ENCODE peak calls at places on chromosome 9, in seven cellular contexts. K, U, V, Z, N, B and L are unnamed samples.

GRCh38 chr9:93656426-93657222 is 80.2 kb downstream of the PHF2 start:
- DNase-seq in K (no peak), U (no peak), V (peak), Z (no peak), N (no peak), B (no peak), L (no peak)

GRCh38 chr9:116088396-116088795 is 65.2 kb upstream of the PAPPA start:
- DNase-seq in K (no peak), U (no peak), V (no peak), Z (no peak), N (no peak), B (no peak), L (no peak)

GRCh38 chr9:101931756-101932155 is 193.3 kb upstream of the GRIN3A start:
- DNase-seq in K (no peak), U (no peak), V (no peak), Z (no peak), N (no peak), B (no peak), L (no peak)

GRCh38 chr9:86867658-86868313 is 79.5 kb downstream of the GAS1 start:
- DNase-seq in K (no peak), U (no peak), V (no peak), Z (no peak), N (no peak), B (no peak), L (peak)

GRCh38 chr9:13791816-13792215 is 512.3 kb upstream of the MPDZ start:
- DNase-seq in K (no peak), U (no peak), V (no peak), Z (no peak), N (no peak), B (no peak), L (no peak)

GRCh38 chr9:5455181-5455580 is 4.8 kb downstream of the CD274 start:
- DNase-seq in K (no peak), U (no peak), V (no peak), Z (no peak), N (no peak), B (no peak), L (no peak)

GRCh38 chr9:134130503-134131375 is 5.1 kb upstream of the WDR5 start:
- DNase-seq in K (no peak), U (no peak), V (no peak), Z (no peak), N (no peak), B (peak), L (no peak)

GRCh38 chr9:121239851-121240250 is 28.1 kb upstream of the GSN start:
- DNase-seq in K (no peak), U (no peak), V (no peak), Z (no peak), N (no peak), B (no peak), L (no peak)

GRCh38 chr9:107465467-107466451 is 23.8 kb downstream of the KLF4 start:
- DNase-seq in K (peak), U (no peak), V (peak), Z (no peak), N (peak), B (peak), L (peak)

GRCh38 chr9:127358770-127359169 is 38.2 kb upstream of the SLC2A8 start:
- DNase-seq in K (no peak), U (no peak), V (no peak), Z (no peak), N (no peak), B (no peak), L (no peak)

GRCh38 chr9:27192291-27192960 is 83.4 kb downstream of the TEK start:
- DNase-seq in K (no peak), U (no peak), V (no peak), Z (no peak), N (no peak), B (no peak), L (no peak)

GRCh38 chr9:94127806-94128205 is 43.5 kb downstream of the PTPDC1 start:
- DNase-seq in K (no peak), U (no peak), V (no peak), Z (no peak), N (no peak), B (no peak), L (no peak)

GRCh38 chr9:129270903-129271431 is 92.9 kb upstream of the IER5L start:
- DNase-seq in K (no peak), U (no peak), V (no peak), Z (no peak), N (no peak), B (no peak), L (no peak)

GRCh38 chr9:99347556-99347955 is 125.5 kb downstream of the SEC61B start:
- DNase-seq in K (no peak), U (no peak), V (no peak), Z (no peak), N (no peak), B (no peak), L (no peak)

GRCh38 chr9:76271755-76272154 is 122.5 kb downstream of the RFK start:
- DNase-seq in K (no peak), U (no peak), V (no peak), Z (no peak), N (no peak), B (no peak), L (no peak)

GRCh38 chr9:126471084-126471611 is 142.6 kb upstream of the LMX1B start:
- DNase-seq in K (peak), U (no peak), V (no peak), Z (peak), N (no peak), B (no peak), L (no peak)

GRCh38 chr9:91243029-91243428 is 118.7 kb downstream of the AUH start:
- DNase-seq in K (no peak), U (no peak), V (no peak), Z (no peak), N (no peak), B (no peak), L (no peak)

GRCh38 chr9:35675732-35676392 is 2.1 kb downstream of the CA9 start:
- DNase-seq in K (peak), U (peak), V (no peak), Z (no peak), N (no peak), B (no peak), L (no peak)

GRCh38 chr9:70080481-70081119 is 37.0 kb downstream of the MAMDC2 start:
- DNase-seq in K (no peak), U (peak), V (peak), Z (no peak), N (no peak), B (no peak), L (peak)

GRCh38 chr9:128232811-128233428 is 29.7 kb downstream of the DNM1 start:
- DNase-seq in K (no peak), U (no peak), V (no peak), Z (no peak), N (no peak), B (no peak), L (no peak)

GRCh38 chr9:72592501-72593403 is 71.3 kb downstream of the TMC1 start:
- DNase-seq in K (peak), U (peak), V (no peak), Z (no peak), N (peak), B (peak), L (peak)

GRCh38 chr9:100689635-100690034 is 111.8 kb downstream of the CAVIN4 start:
- DNase-seq in K (no peak), U (no peak), V (no peak), Z (no peak), N (no peak), B (no peak), L (no peak)

GRCh38 chr9:99824378-99825157 is 2.9 kb downstream of the NR4A3 start:
- DNase-seq in K (peak), U (no peak), V (peak), Z (peak), N (peak), B (no peak), L (peak)

GRCh38 chr9:128886211-128886826 is 4.4 kb downstream of the LRRC8A start:
- DNase-seq in K (no peak), U (no peak), V (no peak), Z (no peak), N (no peak), B (no peak), L (no peak)

GRCh38 chr9:99103505-99103904 is 1.4 kb upstream of the TGFBR1 start:
- DNase-seq in K (no peak), U (peak), V (no peak), Z (no peak), N (no peak), B (no peak), L (no peak)

GRCh38 chr9:91495450-91495849 is 71.8 kb upstream of the NFIL3 start:
- DNase-seq in K (no peak), U (no peak), V (no peak), Z (no peak), N (peak), B (no peak), L (no peak)

GRCh38 chr9:27471789-27472585 is 52.1 kb upstream of the IFNK start:
- DNase-seq in K (no peak), U (no peak), V (no peak), Z (no peak), N (no peak), B (no peak), L (peak)

GRCh38 chr9:121949364-121949763 is 143.7 kb downstream of the TTLL11 start:
- DNase-seq in K (no peak), U (no peak), V (no peak), Z (no peak), N (no peak), B (no peak), L (no peak)

GRCh38 chr9:81861644-81862043 is 66.6 kb upstream of the SPATA31D4 start:
- DNase-seq in K (no peak), U (no peak), V (no peak), Z (no peak), N (no peak), B (no peak), L (no peak)

GRCh38 chr9:121317737-121318630 is 50.0 kb downstream of the GSN start:
- DNase-seq in K (no peak), U (no peak), V (no peak), Z (no peak), N (no peak), B (no peak), L (no peak)

GRCh38 chr9:75265525-75265972 is 177.2 kb downstream of the OSTF1 start:
- DNase-seq in K (peak), U (peak), V (no peak), Z (peak), N (peak), B (peak), L (peak)

GRCh38 chr9:112819635-112820496 is 69.3 kb downstream of the SNX30 start:
- DNase-seq in K (peak), U (peak), V (no peak), Z (no peak), N (peak), B (peak), L (peak)

GRCh38 chr9:37870081-37870798 is 33.7 kb downstream of the SLC25A51 start:
- DNase-seq in K (no peak), U (no peak), V (no peak), Z (no peak), N (no peak), B (no peak), L (no peak)

GRCh38 chr9:23117621-23118020 is 671.0 kb downstream of the DMRTA1 start:
- DNase-seq in K (no peak), U (no peak), V (no peak), Z (no peak), N (no peak), B (no peak), L (no peak)